ENCODE peak calls at places on chromosomes 13 and 19, in six cellular contexts. F is heart left ventricle, W is psoas muscle, Q is mucosa of descending colon, N is HFFc6, S is body of pancreas. V is an unnamed sample.

GRCh38 chr13:34462843-34463242 is 479.2 kb upstream of the NBEA start:
- DNase-seq in F (no peak), W (no peak), Q (no peak), N (peak), S (no peak), V (no peak)

GRCh38 chr19:3110126-3110825 is 16.1 kb downstream of the GNA11 start:
- DNase-seq in F (no peak), W (no peak), Q (no peak), N (no peak), S (no peak), V (no peak)

GRCh38 chr19:58409010-58409790 is 751 bp downstream of the ZNF584 start:
- DNase-seq in F (no peak), W (no peak), Q (no peak), N (no peak), S (no peak), V (no peak)

GRCh38 chr13:110705826-110706569 is at the start of gene CARS2:
- DNase-seq in F (peak), W (peak), Q (peak), N (peak), S (peak), V (peak)

GRCh38 chr19:16449330-16449961 is 22.3 kb downstream of the EPS15L1 start:
- DNase-seq in F (no peak), W (no peak), Q (no peak), N (peak), S (no peak), V (peak)

GRCh38 chr19:14333101-14333871 is 48.0 kb upstream of the ADGRE5 start:
- DNase-seq in F (no peak), W (no peak), Q (peak), N (no peak), S (no peak), V (no peak)

GRCh38 chr19:10686193-10686592 is 15.0 kb upstream of the QTRT1 start:
- DNase-seq in F (no peak), W (no peak), Q (no peak), N (no peak), S (no peak), V (no peak)

GRCh38 chr13:48595330-48596127 is 58.2 kb upstream of the CYSLTR2 start:
- DNase-seq in F (peak), W (no peak), Q (peak), N (peak), S (peak), V (peak)

GRCh38 chr13:43316997-43317396 is 293.6 kb downstream of the DNAJC15 start:
- DNase-seq in F (peak), W (peak), Q (peak), N (no peak), S (no peak), V (no peak)

GRCh38 chr13:44768233-44768632 is 192.1 kb upstream of the TSC22D1 start:
- DNase-seq in F (no peak), W (no peak), Q (no peak), N (no peak), S (no peak), V (no peak)

GRCh38 chr19:29662604-29663404 is 2.5 kb upstream of the PLEKHF1 start:
- DNase-seq in F (peak), W (peak), Q (peak), N (peak), S (peak), V (no peak)

GRCh38 chr13:60331249-60332012 is 65.6 kb upstream of the TDRD3 start:
- DNase-seq in F (no peak), W (no peak), Q (no peak), N (no peak), S (no peak), V (no peak)

GRCh38 chr13:74922963-74923362 is 559.0 kb downstream of the TBC1D4 start:
- DNase-seq in F (no peak), W (no peak), Q (no peak), N (no peak), S (no peak), V (no peak)

GRCh38 chr19:14318873-14319272 is 62.4 kb upstream of the ADGRE5 start:
- DNase-seq in F (peak), W (peak), Q (peak), N (no peak), S (peak), V (no peak)

GRCh38 chr19:39508629-39509028 is 6.3 kb upstream of the SELENOV start:
- DNase-seq in F (no peak), W (no peak), Q (no peak), N (no peak), S (no peak), V (no peak)

GRCh38 chr13:35984287-35984686 is 146.9 kb downstream of the DCLK1 start:
- DNase-seq in F (no peak), W (no peak), Q (no peak), N (no peak), S (no peak), V (no peak)

GRCh38 chr19:23914402-23915286 is at the start of gene ZNF726:
- DNase-seq in F (peak), W (peak), Q (peak), N (peak), S (peak), V (peak)

GRCh38 chr13:59261928-59262488 is 901.7 kb downstream of the DIAPH3 start:
- DNase-seq in F (no peak), W (no peak), Q (no peak), N (no peak), S (no peak), V (no peak)

GRCh38 chr13:82654851-82655517 is 1227.3 kb downstream of the SLITRK1 start:
- DNase-seq in F (peak), W (peak), Q (peak), N (peak), S (peak), V (no peak)

GRCh38 chr13:44516771-44517170 is 59.4 kb downstream of the TSC22D1 start:
- DNase-seq in F (no peak), W (no peak), Q (peak), N (no peak), S (no peak), V (no peak)

GRCh38 chr13:36904219-36904618 is 15.8 kb downstream of the SMAD9 start:
- DNase-seq in F (no peak), W (no peak), Q (peak), N (no peak), S (no peak), V (no peak)

GRCh38 chr13:33610471-33611015 is 207.4 kb upstream of the RFC3 start:
- DNase-seq in F (peak), W (peak), Q (peak), N (no peak), S (peak), V (no peak)

GRCh38 chr13:110396913-110397379 is 89.9 kb downstream of the COL4A2 start:
- DNase-seq in F (peak), W (peak), Q (peak), N (peak), S (peak), V (no peak)

GRCh38 chr19:5131866-5132561 is 163.1 kb downstream of the KDM4B start:
- DNase-seq in F (no peak), W (no peak), Q (no peak), N (no peak), S (no peak), V (no peak)

GRCh38 chr19:57814505-57815246 is at the start of gene ZNF552:
- DNase-seq in F (peak), W (peak), Q (peak), N (peak), S (peak), V (peak)

GRCh38 chr19:9945319-9945966 is 9.1 kb upstream of the OLFM2 start:
- DNase-seq in F (peak), W (peak), Q (peak), N (peak), S (peak), V (no peak)

GRCh38 chr19:58346961-58347929 is 6.0 kb downstream of the A1BG start:
- DNase-seq in F (peak), W (peak), Q (peak), N (peak), S (peak), V (peak)

GRCh38 chr13:95075506-95075905 is 225.7 kb downstream of the ABCC4 start:
- DNase-seq in F (no peak), W (no peak), Q (no peak), N (no peak), S (no peak), V (no peak)

GRCh38 chr13:37059136-37059847 is at the start of gene SUPT20H:
- DNase-seq in F (peak), W (peak), Q (peak), N (peak), S (peak), V (peak)

GRCh38 chr13:76795701-76796695 is 90.2 kb downstream of the KCTD12 start:
- DNase-seq in F (no peak), W (no peak), Q (no peak), N (no peak), S (no peak), V (no peak)

GRCh38 chr19:16330368-16330801 is 5.8 kb downstream of the KLF2 start:
- DNase-seq in F (peak), W (peak), Q (peak), N (peak), S (peak), V (peak)

GRCh38 chr13:98014766-98015165 is 61.3 kb downstream of the IPO5 start:
- DNase-seq in F (no peak), W (no peak), Q (no peak), N (peak), S (no peak), V (no peak)

GRCh38 chr13:65606622-65607021 is 1623.5 kb downstream of the PCDH9 start:
- DNase-seq in F (no peak), W (no peak), Q (no peak), N (peak), S (no peak), V (no peak)

GRCh38 chr13:71858647-71859046 is 8.4 kb downstream of the DACH1 start:
- DNase-seq in F (no peak), W (no peak), Q (no peak), N (no peak), S (no peak), V (no peak)

GRCh38 chr19:12642506-12642905 is 24.0 kb downstream of the MAN2B1 start:
- DNase-seq in F (no peak), W (no peak), Q (no peak), N (no peak), S (no peak), V (no peak)

GRCh38 chr19:55284405-55285058 is 735 bp downstream of the BRSK1 start:
- DNase-seq in F (no peak), W (no peak), Q (no peak), N (no peak), S (no peak), V (no peak)

DNA sequence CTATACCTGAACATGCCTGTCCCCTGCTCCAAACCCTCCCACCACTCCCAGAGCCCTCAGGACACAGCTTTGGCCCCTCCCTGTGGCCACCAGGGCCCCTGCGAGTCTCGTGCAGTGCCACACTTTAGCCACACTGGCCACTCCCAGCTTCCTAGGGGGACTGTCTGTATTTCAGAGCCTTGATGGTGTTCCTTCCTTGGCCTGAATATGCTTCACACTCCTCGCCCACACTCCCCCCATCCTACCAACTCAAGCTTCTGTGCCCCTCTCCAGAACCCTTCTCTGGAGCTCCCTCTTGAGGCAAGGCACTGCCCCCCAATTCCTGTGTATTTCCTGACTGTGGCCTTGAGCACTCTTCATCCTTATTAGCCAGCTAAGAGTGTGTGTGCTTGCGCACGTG is 80.2 kb downstream of the DPF1 start:
- DNase-seq in F (no peak), W (no peak), Q (no peak), N (no peak), S (no peak), V (no peak)
- TF ChIP-seq CTCF in F (no peak), W (no peak), Q (no peak), N (peak), S (no peak), V (no peak)

GRCh38 chr19:18065173-18065495 is 21.6 kb downstream of the IL12RB1 start:
- DNase-seq in F (no peak), W (no peak), Q (no peak), N (no peak), S (no peak), V (no peak)

GRCh38 chr19:18059902-18060301 is 26.8 kb downstream of the IL12RB1 start:
- DNase-seq in F (no peak), W (no peak), Q (no peak), N (no peak), S (no peak), V (no peak)

GRCh38 chr19:18060472-18060871 is 26.3 kb downstream of the IL12RB1 start:
- DNase-seq in F (no peak), W (no peak), Q (no peak), N (no peak), S (no peak), V (no peak)

GRCh38 chr19:18062043-18062442 is 24.7 kb downstream of the IL12RB1 start:
- DNase-seq in F (no peak), W (no peak), Q (no peak), N (no peak), S (no peak), V (no peak)

DNA sequence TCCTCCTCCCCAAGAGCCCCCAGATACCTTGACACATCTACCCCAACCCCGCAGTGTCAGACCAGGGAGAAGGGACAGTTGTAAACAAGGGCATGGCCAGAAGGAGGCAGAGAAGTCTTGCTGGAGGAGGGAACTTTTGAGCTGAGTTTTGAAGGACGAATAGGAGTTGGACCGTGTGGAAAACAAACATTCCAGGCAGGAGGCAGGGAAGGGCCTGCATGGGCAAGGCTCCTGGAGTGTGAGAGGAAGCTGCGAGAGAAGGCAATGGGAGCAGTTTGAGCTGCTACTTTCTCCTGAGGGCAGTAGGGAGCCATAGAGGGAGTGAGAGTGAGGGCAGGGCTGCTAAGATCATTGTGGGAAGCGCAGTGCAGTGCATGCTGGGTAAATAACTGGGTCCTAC is 23.3 kb downstream of the IL12RB1 start:
- DNase-seq in F (no peak), W (no peak), Q (no peak), N (no peak), S (no peak), V (no peak)
- TF ChIP-seq CTCF in F (no peak), W (no peak), Q (no peak), N (no peak), S (no peak), V (no peak)

GRCh38 chr13:41411536-41411935 is 45.8 kb upstream of the RGCC start:
- DNase-seq in F (no peak), W (no peak), Q (peak), N (peak), S (no peak), V (no peak)
- TF ChIP-seq CTCF in F (peak), W (peak), Q (no peak), N (peak), S (no peak), V (no peak)

DNA sequence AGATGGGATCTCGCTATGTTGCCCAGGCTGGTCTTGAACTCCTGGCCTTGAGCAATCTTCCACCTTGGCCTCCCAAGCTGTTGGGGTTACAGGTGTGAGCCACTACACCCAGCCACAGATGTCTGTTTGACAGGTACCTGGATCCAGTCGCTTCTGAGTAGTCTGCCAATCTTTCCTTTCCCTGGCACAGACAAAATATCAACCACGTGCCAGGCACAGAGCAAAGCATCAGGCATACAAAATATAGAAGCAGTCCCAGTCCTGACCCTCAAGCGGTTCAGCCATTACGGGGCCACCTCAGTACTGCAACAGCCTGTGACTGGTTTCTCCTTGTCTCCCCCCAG is 3.8 kb downstream of the ELAVL1 start:
- DNase-seq in F (no peak), W (no peak), Q (no peak), N (no peak), S (no peak), V (no peak)
- TF ChIP-seq CTCF in F (no peak), W (no peak), Q (no peak), N (no peak), S (no peak), V (no peak)

GRCh38 chr19:27793644-27794443 is 1419.1 kb downstream of the UQCRFS1 start:
- DNase-seq in F (peak), W (peak), Q (peak), N (peak), S (peak), V (peak)
- TF ChIP-seq CTCF in F (no peak), W (no peak), Q (no peak), N (peak), S (no peak), V (no peak)

GRCh38 chr19:45179848-45180370 is 1.3 kb downstream of the BLOC1S3 start:
- DNase-seq in F (no peak), W (no peak), Q (no peak), N (no peak), S (no peak), V (no peak)

GRCh38 chr19:45178262-45179062 is at the start of gene BLOC1S3:
- DNase-seq in F (peak), W (peak), Q (peak), N (peak), S (peak), V (peak)

GRCh38 chr19:45175663-45176345 is 2.2 kb downstream of the TRAPPC6A start:
- DNase-seq in F (no peak), W (no peak), Q (no peak), N (no peak), S (no peak), V (no peak)

GRCh38 chr19:45179063-45179847 is 671 bp downstream of the BLOC1S3 start:
- DNase-seq in F (peak), W (peak), Q (no peak), N (peak), S (peak), V (peak)

GRCh38 chr19:45177817-45178261 is at the start of gene TRAPPC6A:
- DNase-seq in F (no peak), W (no peak), Q (no peak), N (peak), S (no peak), V (no peak)
- TF ChIP-seq CTCF in F (no peak), W (no peak), Q (no peak), N (no peak), S (no peak), V (no peak)

V was measured in natural killer cell.